ENCODE peak calls at places on chromosomes 5 and 9, in six cellular contexts. S is HepG2, I is A549, T is GM12878, Y is K562, W is endothelial cell of umbilical vein. D is an unnamed sample.

GRCh38 chr5:166370928-166371690 is 1920.3 kb upstream of the WWC1 start:
- DNase-seq in I (no peak), W (no peak), T (no peak), Y (no peak), S (no peak), D (peak; percentile 50)

GRCh38 chr9:4334439-4334838 is 34.6 kb upstream of the GLIS3 start:
- DNase-seq in W (peak; percentile 94), T (no peak), S (peak; percentile 46), I (peak; percentile 16), Y (no peak), D (no peak)

GRCh38 chr5:133026664-133027153 is 360 bp upstream of the ZCCHC10 start:
- DNase-seq in T (no peak), S (no peak), Y (no peak), W (no peak), I (peak; percentile 48), D (no peak)

GRCh38 chr5:170280090-170280493 is 17.5 kb downstream of the LCP2 start:
- DNase-seq in I (no peak), S (no peak), Y (no peak), W (no peak), T (no peak), D (no peak)

GRCh38 chr9:110076894-110077725 is 130.8 kb downstream of the C9orf152 start:
- DNase-seq in I (no peak), S (no peak), T (no peak), W (no peak), Y (no peak), D (no peak)

GRCh38 chr5:129099184-129099570 is 4.6 kb downstream of the ISOC1 start:
- DNase-seq in W (no peak), S (no peak), T (no peak), Y (no peak), I (no peak), D (peak; percentile 20)

GRCh38 chr5:34658023-34658422 is 1.9 kb downstream of the RAI14 start:
- DNase-seq in I (peak; percentile 82), S (peak; percentile 10), T (no peak), W (no peak), Y (peak; percentile 67), D (no peak)

GRCh38 chr9:99051851-99052250 is 53.1 kb upstream of the TGFBR1 start:
- DNase-seq in W (no peak), I (no peak), T (no peak), S (no peak), Y (no peak), D (no peak)

GRCh38 chr5:78405820-78406750 is 45.7 kb downstream of the SCAMP1 start:
- DNase-seq in Y (no peak), S (no peak), W (peak; percentile 45), I (peak; percentile 33), T (peak; percentile 19), D (no peak)

GRCh38 chr5:135326296-135327240 is 72.5 kb downstream of the MACROH2A1 start:
- DNase-seq in S (no peak), T (no peak), I (no peak), W (no peak), Y (no peak), D (no peak)

GRCh38 chr9:21591221-21592062 is 109.3 kb upstream of the IFNE start:
- DNase-seq in S (peak; percentile 14), Y (no peak), I (peak; percentile 74), W (peak; percentile 94), T (no peak), D (no peak)

GRCh38 chr5:66337827-66338226 is 193.7 kb downstream of the SREK1 start:
- DNase-seq in Y (no peak), I (no peak), W (no peak), T (no peak), S (no peak), D (no peak)

GRCh38 chr5:74725331-74725730 is 40.3 kb downstream of the HEXB start:
- DNase-seq in T (no peak), W (no peak), I (no peak), Y (no peak), S (no peak), D (no peak)

GRCh38 chr9:95511232-95511951 is 5.4 kb downstream of the PTCH1 start:
- DNase-seq in S (peak; percentile 48), I (peak; percentile 28), T (no peak), W (peak; percentile 77), Y (no peak), D (peak; percentile 80)

GRCh38 chr5:51225671-51226419 is 157.4 kb upstream of the ISL1 start:
- DNase-seq in I (no peak), S (no peak), T (no peak), W (no peak), Y (no peak), D (no peak)

GRCh38 chr9:16530669-16531461 is 339.6 kb downstream of the BNC2 start:
- DNase-seq in S (no peak), Y (no peak), W (no peak), I (no peak), T (no peak), D (peak; percentile 94)

GRCh38 chr5:173618927-173619519 is 2.6 kb upstream of the BOD1 start:
- DNase-seq in I (peak; percentile 76), S (peak; percentile 54), Y (peak; percentile 35), W (peak; percentile 63), T (peak; percentile 47), D (peak; percentile 66)

GRCh38 chr9:136963751-136964150 is 11.7 kb downstream of the LCN12 start:
- DNase-seq in Y (no peak), I (no peak), S (no peak), T (no peak), W (no peak), D (no peak)

GRCh38 chr5:157651623-157652376 is 438 bp downstream of the SOX30 start:
- DNase-seq in I (no peak), W (peak; percentile 46), S (no peak), Y (no peak), T (peak; percentile 21), D (no peak)
- H3K4me3 ChIP-seq in I (no peak overlapping the region), W (no peak overlapping the region), S (no peak overlapping the region), Y (no peak overlapping the region), T (no peak overlapping the region), D (no peak overlapping the region)

GRCh38 chr5:62314431-62314830 is 8.4 kb downstream of the KIF2A start:
- DNase-seq in W (no peak), I (no peak), T (no peak), Y (no peak), S (no peak), D (no peak)

GRCh38 chr5:62312674-62313073 is 6.7 kb downstream of the KIF2A start:
- DNase-seq in W (no peak), S (no peak), Y (no peak), T (no peak), I (no peak), D (no peak)

GRCh38 chr5:62317810-62318209 is 11.8 kb downstream of the KIF2A start:
- DNase-seq in W (no peak), I (no peak), T (no peak), Y (no peak), S (no peak), D (no peak)

GRCh38 chr5:62315376-62316049 is 9.5 kb downstream of the KIF2A start:
- DNase-seq in W (no peak), Y (no peak), I (no peak), S (no peak), T (no peak), D (no peak)

DNA sequence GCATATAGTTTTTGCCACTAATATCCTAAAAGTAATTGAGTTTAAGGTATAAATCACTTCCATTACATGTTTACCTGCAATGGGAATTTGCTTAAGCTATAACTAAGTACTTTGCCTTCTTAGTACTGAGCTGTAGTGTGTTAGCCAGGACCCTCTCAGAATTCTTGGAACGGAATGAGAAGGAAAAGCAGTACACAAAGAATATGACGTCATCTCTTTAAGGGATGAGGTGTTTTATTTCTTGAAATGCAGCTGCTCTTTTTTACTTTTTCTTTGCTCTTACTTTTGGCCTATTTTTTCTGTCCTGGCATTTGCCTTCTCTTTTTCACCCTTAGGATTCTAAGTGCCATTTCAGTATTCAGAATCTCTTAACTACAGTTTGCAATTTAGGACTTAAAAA is 10.1 kb downstream of the KIF2A start:
- DNase-seq in W (no peak), I (no peak), T (no peak), Y (no peak), S (no peak), D (no peak)
- TF ChIP-seq MYC in W (no peak), I (no peak), T (no peak), Y (no peak), S (no peak), D (no peak)

GRCh38 chr5:107542831-107543231 is 127.9 kb downstream of the EFNA5 start:
- DNase-seq in W (peak; percentile 76), T (no peak), Y (no peak), S (peak; percentile 2), I (peak; percentile 74), D (no peak)
- H3K4me3 ChIP-seq in W (no peak overlapping the region), T (no peak overlapping the region), Y (no peak overlapping the region), S (no peak overlapping the region), I (peak overlapping the region; percentile 34), D (no peak overlapping the region)

GRCh38 chr5:38782185-38782584 is 63.6 kb upstream of the OSMR start:
- DNase-seq in S (no peak), W (no peak), T (no peak), Y (no peak), I (no peak), D (no peak)

GRCh38 chr5:38777111-38777510 is 68.7 kb upstream of the OSMR start:
- DNase-seq in Y (no peak), S (no peak), W (no peak), T (no peak), I (no peak), D (no peak)

GRCh38 chr5:38783011-38783551 is 62.7 kb upstream of the OSMR start:
- DNase-seq in Y (no peak), T (no peak), S (peak; percentile 62), I (no peak), W (peak; percentile 97), D (peak; percentile 43)

GRCh38 chr5:38780316-38780715 is 65.5 kb upstream of the OSMR start:
- DNase-seq in Y (no peak), W (no peak), T (no peak), I (no peak), S (no peak), D (no peak)

GRCh38 chr5:38780950-38781349 is 64.9 kb upstream of the OSMR start:
- DNase-seq in I (no peak), T (no peak), W (peak; percentile 62), S (no peak), Y (no peak), D (no peak)
- TF ChIP-seq MYC in I (no peak), T (no peak), W (no peak), S (no peak), Y (no peak), D (no peak)

D was measured in NB4.